ENCODE peak calls at places on chromosome 14, in six cellular contexts. One of them, this sample, is unnamed. For H3K36me3, the result is how much of the 10 kb centered on the place peaks cover.

GRCh38 chr14:51443195-51444018 is 203.4 kb downstream of the TMX1 start:
- DNase-seq in Peyer's patch: no peak
- DNase-seq in transverse colon: no peak
- DNase-seq in brain microvascular endothelial cell: peak
- DNase-seq in gastrocnemius medialis: no peak
- DNase-seq in IMR-90: peak
- DNase-seq in this sample: no peak

GRCh38 chr14:56325251-56325839 is 207.1 kb downstream of the PELI2 start:
- DNase-seq in IMR-90: peak
- DNase-seq in brain microvascular endothelial cell: no peak
- DNase-seq in gastrocnemius medialis: no peak
- DNase-seq in transverse colon: no peak
- DNase-seq in Peyer's patch: no peak
- DNase-seq in this sample: no peak

GRCh38 chr14:28515571-28515970 is 251.0 kb upstream of the FOXG1 start:
- DNase-seq in brain microvascular endothelial cell: peak
- DNase-seq in transverse colon: no peak
- DNase-seq in Peyer's patch: no peak
- DNase-seq in gastrocnemius medialis: no peak
- DNase-seq in IMR-90: peak
- DNase-seq in this sample: no peak

GRCh38 chr14:90518941-90519256 is 122.1 kb downstream of the CALM1 start:
- DNase-seq in Peyer's patch: no peak
- DNase-seq in IMR-90: peak
- DNase-seq in brain microvascular endothelial cell: no peak
- DNase-seq in transverse colon: peak
- DNase-seq in gastrocnemius medialis: no peak
- DNase-seq in this sample: peak

GRCh38 chr14:33808187-33808586 is 142.7 kb downstream of the EGLN3 start:
- DNase-seq in IMR-90: no peak
- DNase-seq in gastrocnemius medialis: no peak
- DNase-seq in brain microvascular endothelial cell: no peak
- DNase-seq in transverse colon: no peak
- DNase-seq in Peyer's patch: no peak
- DNase-seq in this sample: no peak

GRCh38 chr14:99422220-99423010 is 58.2 kb downstream of the SETD3 start:
- DNase-seq in brain microvascular endothelial cell: no peak
- DNase-seq in Peyer's patch: no peak
- DNase-seq in transverse colon: peak
- DNase-seq in gastrocnemius medialis: no peak
- DNase-seq in IMR-90: no peak
- DNase-seq in this sample: no peak

GRCh38 chr14:92654206-92654901 is 94.1 kb downstream of the LGMN start:
- DNase-seq in gastrocnemius medialis: no peak
- DNase-seq in Peyer's patch: no peak
- DNase-seq in IMR-90: no peak
- DNase-seq in transverse colon: no peak
- DNase-seq in brain microvascular endothelial cell: no peak
- DNase-seq in this sample: no peak

GRCh38 chr14:33432407-33433023 is 493.8 kb downstream of the NPAS3 start:
- DNase-seq in Peyer's patch: no peak
- DNase-seq in gastrocnemius medialis: no peak
- DNase-seq in brain microvascular endothelial cell: peak
- DNase-seq in transverse colon: peak
- DNase-seq in IMR-90: peak
- DNase-seq in this sample: no peak

GRCh38 chr14:85711620-85712019 is 181.7 kb downstream of the FLRT2 start:
- DNase-seq in IMR-90: no peak
- DNase-seq in gastrocnemius medialis: no peak
- DNase-seq in brain microvascular endothelial cell: no peak
- DNase-seq in Peyer's patch: no peak
- DNase-seq in transverse colon: no peak
- DNase-seq in this sample: no peak

GRCh38 chr14:50599700-50600444 is 39.9 kb downstream of the ATL1 start:
- DNase-seq in IMR-90: peak
- DNase-seq in transverse colon: no peak
- DNase-seq in Peyer's patch: no peak
- DNase-seq in brain microvascular endothelial cell: peak
- DNase-seq in gastrocnemius medialis: no peak
- DNase-seq in this sample: peak

GRCh38 chr14:90409209-90409730 is 12.4 kb downstream of the CALM1 start:
- DNase-seq in transverse colon: peak
- DNase-seq in Peyer's patch: no peak
- DNase-seq in brain microvascular endothelial cell: peak
- DNase-seq in IMR-90: peak
- DNase-seq in gastrocnemius medialis: no peak
- DNase-seq in this sample: no peak

GRCh38 chr14:70907996-70908917 is 998 bp downstream of the PCNX1 start:
- DNase-seq in Peyer's patch: peak
- DNase-seq in IMR-90: peak
- DNase-seq in transverse colon: peak
- DNase-seq in gastrocnemius medialis: peak
- DNase-seq in brain microvascular endothelial cell: peak
- DNase-seq in this sample: peak

GRCh38 chr14:59346796-59347510 is 118.2 kb downstream of the GPR135 start:
- DNase-seq in Peyer's patch: no peak
- DNase-seq in transverse colon: no peak
- DNase-seq in gastrocnemius medialis: no peak
- DNase-seq in brain microvascular endothelial cell: no peak
- DNase-seq in IMR-90: peak
- DNase-seq in this sample: no peak

GRCh38 chr14:89330236-89331002 is 86.6 kb downstream of the FOXN3 start:
- DNase-seq in IMR-90: peak
- DNase-seq in Peyer's patch: no peak
- DNase-seq in transverse colon: peak
- DNase-seq in gastrocnemius medialis: peak
- DNase-seq in brain microvascular endothelial cell: peak
- DNase-seq in this sample: no peak

GRCh38 chr14:69038449-69039286 is 59.6 kb upstream of the ACTN1 start:
- DNase-seq in IMR-90: peak
- DNase-seq in gastrocnemius medialis: no peak
- DNase-seq in transverse colon: no peak
- DNase-seq in brain microvascular endothelial cell: peak
- DNase-seq in Peyer's patch: no peak
- DNase-seq in this sample: no peak

GRCh38 chr14:24159777-24160498 is 1.1 kb upstream of the IRF9 start:
- DNase-seq in gastrocnemius medialis: no peak
- DNase-seq in brain microvascular endothelial cell: no peak
- DNase-seq in transverse colon: no peak
- DNase-seq in Peyer's patch: no peak
- DNase-seq in IMR-90: no peak
- DNase-seq in this sample: no peak

GRCh38 chr14:50559990-50560928 is at the start of gene ATL1:
- DNase-seq in brain microvascular endothelial cell: peak
- DNase-seq in IMR-90: peak
- DNase-seq in gastrocnemius medialis: peak
- DNase-seq in Peyer's patch: peak
- DNase-seq in transverse colon: peak
- DNase-seq in this sample: peak

GRCh38 chr14:69428289-69428998 is 30.0 kb downstream of the SLC39A9 start:
- DNase-seq in gastrocnemius medialis: no peak
- DNase-seq in IMR-90: no peak
- DNase-seq in transverse colon: no peak
- DNase-seq in brain microvascular endothelial cell: no peak
- DNase-seq in Peyer's patch: no peak
- DNase-seq in this sample: peak

GRCh38 chr14:68569546-68569908 is 223.3 kb downstream of the ZFP36L1 start:
- DNase-seq in IMR-90: no peak
- DNase-seq in brain microvascular endothelial cell: no peak
- DNase-seq in gastrocnemius medialis: no peak
- DNase-seq in Peyer's patch: no peak
- DNase-seq in transverse colon: no peak
- DNase-seq in this sample: no peak

GRCh38 chr14:58705066-58705465 is 67.3 kb downstream of the DACT1 start:
- DNase-seq in transverse colon: no peak
- DNase-seq in IMR-90: no peak
- DNase-seq in brain microvascular endothelial cell: no peak
- DNase-seq in Peyer's patch: no peak
- DNase-seq in gastrocnemius medialis: no peak
- DNase-seq in this sample: no peak

GRCh38 chr14:67851785-67852410 is 32.3 kb downstream of the RAD51B start:
- DNase-seq in brain microvascular endothelial cell: no peak
- DNase-seq in gastrocnemius medialis: no peak
- DNase-seq in transverse colon: no peak
- DNase-seq in IMR-90: no peak
- DNase-seq in Peyer's patch: no peak
- DNase-seq in this sample: no peak

GRCh38 chr14:81970307-81970706 is 436.7 kb upstream of the SEL1L start:
- DNase-seq in transverse colon: no peak
- DNase-seq in gastrocnemius medialis: no peak
- DNase-seq in brain microvascular endothelial cell: no peak
- DNase-seq in Peyer's patch: no peak
- DNase-seq in IMR-90: no peak
- DNase-seq in this sample: no peak

GRCh38 chr14:63088865-63089264 is 43.6 kb upstream of the KCNH5 start:
- DNase-seq in gastrocnemius medialis: no peak
- DNase-seq in transverse colon: no peak
- DNase-seq in IMR-90: no peak
- DNase-seq in brain microvascular endothelial cell: no peak
- DNase-seq in Peyer's patch: no peak
- DNase-seq in this sample: no peak

GRCh38 chr14:22836301-22837058 is at the start of gene MMP14:
- DNase-seq in Peyer's patch: peak
- DNase-seq in transverse colon: peak
- DNase-seq in brain microvascular endothelial cell: peak
- DNase-seq in gastrocnemius medialis: peak
- DNase-seq in IMR-90: peak
- DNase-seq in this sample: no peak
- TF ChIP-seq CTCF in Peyer's patch: no peak
- TF ChIP-seq CTCF in transverse colon: no peak
- TF ChIP-seq CTCF in brain microvascular endothelial cell: peak
- TF ChIP-seq CTCF in gastrocnemius medialis: peak
- TF ChIP-seq CTCF in IMR-90: peak
- TF ChIP-seq CTCF in this sample: no peak

DNA sequence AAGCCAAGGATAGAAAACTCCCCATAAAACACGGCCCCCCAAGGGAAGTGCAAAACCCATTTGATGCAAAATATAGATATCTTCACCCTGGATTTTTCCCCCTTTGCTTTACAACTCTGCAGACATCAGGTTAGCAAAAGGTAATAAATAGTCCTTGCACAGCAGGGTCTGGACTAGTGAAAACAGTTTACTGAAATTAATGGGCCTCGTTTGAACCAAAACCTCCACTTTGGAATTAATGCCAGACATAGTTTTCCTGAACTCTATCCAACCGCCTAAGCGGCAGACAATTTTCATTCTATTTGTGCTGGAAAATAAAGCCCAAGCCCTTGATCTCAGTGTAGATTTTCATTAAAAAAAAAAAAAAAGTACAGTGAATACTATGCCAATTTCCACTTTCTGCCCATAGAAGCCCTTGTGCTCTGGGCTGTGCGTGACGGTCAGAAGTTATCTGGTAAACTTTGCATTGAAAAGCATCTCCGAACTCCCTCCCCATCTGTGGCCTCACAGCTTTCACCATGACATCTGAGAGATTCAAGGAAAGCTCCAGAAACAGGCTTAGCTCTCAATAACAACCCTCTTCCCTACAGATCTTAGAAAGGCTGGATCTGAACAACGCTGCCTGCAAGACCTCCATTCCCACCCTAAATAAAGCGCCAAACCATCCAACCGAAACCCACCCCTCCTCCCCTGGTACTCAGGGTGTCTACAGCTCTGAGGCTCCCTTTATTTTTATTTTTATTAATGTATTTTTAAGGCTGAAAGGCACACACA is 11.0 kb upstream of the IRF2BPL start:
- DNase-seq in brain microvascular endothelial cell: no peak
- DNase-seq in transverse colon: peak
- DNase-seq in gastrocnemius medialis: no peak
- DNase-seq in IMR-90: peak
- DNase-seq in Peyer's patch: no peak
- DNase-seq in this sample: no peak
- H3K4me3 ChIP-seq in brain microvascular endothelial cell: peak
- H3K4me3 ChIP-seq in transverse colon: peak
- H3K4me3 ChIP-seq in gastrocnemius medialis: peak
- H3K4me3 ChIP-seq in IMR-90: peak
- H3K4me3 ChIP-seq in Peyer's patch: peak
- H3K4me3 ChIP-seq in this sample: peak

GRCh38 chr14:75088153-75088552 is 18.7 kb downstream of the ZC2HC1C start:
- DNase-seq in brain microvascular endothelial cell: no peak
- DNase-seq in transverse colon: no peak
- DNase-seq in Peyer's patch: no peak
- DNase-seq in IMR-90: no peak
- DNase-seq in gastrocnemius medialis: no peak
- DNase-seq in this sample: no peak

GRCh38 chr14:75090353-75090752 is 20.9 kb downstream of the ZC2HC1C start:
- DNase-seq in IMR-90: peak
- DNase-seq in transverse colon: no peak
- DNase-seq in brain microvascular endothelial cell: no peak
- DNase-seq in gastrocnemius medialis: no peak
- DNase-seq in Peyer's patch: no peak
- DNase-seq in this sample: no peak

GRCh38 chr14:75091251-75091650 is 21.8 kb downstream of the ZC2HC1C start:
- DNase-seq in transverse colon: no peak
- DNase-seq in IMR-90: no peak
- DNase-seq in Peyer's patch: no peak
- DNase-seq in gastrocnemius medialis: no peak
- DNase-seq in brain microvascular endothelial cell: no peak
- DNase-seq in this sample: no peak

GRCh38 chr14:75092698-75093097 is 23.3 kb downstream of the ZC2HC1C start:
- DNase-seq in IMR-90: no peak
- DNase-seq in transverse colon: no peak
- DNase-seq in gastrocnemius medialis: no peak
- DNase-seq in Peyer's patch: no peak
- DNase-seq in brain microvascular endothelial cell: no peak
- DNase-seq in this sample: no peak

DNA sequence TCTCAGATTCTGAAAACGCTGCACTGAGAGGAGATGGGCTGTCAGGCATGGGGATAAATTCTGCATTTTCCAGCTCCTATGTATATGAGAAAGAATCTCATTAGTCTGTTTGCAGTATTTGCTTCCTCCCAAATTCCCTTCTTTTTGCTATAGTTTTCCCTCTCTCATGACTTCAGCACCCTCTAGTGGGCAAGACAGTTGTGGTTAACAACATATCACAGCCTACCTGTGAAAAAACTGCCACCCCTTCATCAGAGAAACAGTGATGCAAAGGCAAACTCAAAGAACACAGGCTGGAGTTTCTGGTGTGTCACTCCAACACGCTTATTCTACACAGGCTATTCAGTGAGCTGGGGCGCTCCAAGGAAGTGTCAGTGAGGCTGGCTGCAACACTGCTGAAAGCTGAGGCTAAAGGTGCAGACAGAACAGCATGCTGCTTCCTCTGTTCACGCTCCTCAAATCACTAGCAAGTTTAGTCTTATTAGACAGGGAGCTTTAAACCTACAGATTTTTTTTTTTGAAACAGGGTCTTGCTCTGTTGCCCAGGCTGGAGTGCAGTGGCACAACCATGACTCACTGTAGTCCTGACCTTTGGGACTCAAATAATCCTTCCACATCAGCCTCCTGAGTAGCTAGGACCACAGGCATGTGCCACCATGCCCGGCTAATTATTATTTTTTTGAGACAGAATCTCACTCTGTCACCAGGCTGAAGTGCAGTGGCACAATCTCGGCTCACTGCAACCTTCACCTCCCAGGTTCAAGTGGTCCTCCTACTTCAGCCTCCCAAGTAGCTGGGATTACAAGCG is 19.3 kb downstream of the ZC2HC1C start:
- DNase-seq in Peyer's patch: peak
- DNase-seq in IMR-90: peak
- DNase-seq in brain microvascular endothelial cell: peak
- DNase-seq in gastrocnemius medialis: peak
- DNase-seq in transverse colon: peak
- DNase-seq in this sample: no peak
- H3K36me3 ChIP-seq in Peyer's patch: half or more
- H3K36me3 ChIP-seq in IMR-90: under half
- H3K36me3 ChIP-seq in brain microvascular endothelial cell: under half
- H3K36me3 ChIP-seq in gastrocnemius medialis: half or more
- H3K36me3 ChIP-seq in transverse colon: under half
- H3K36me3 ChIP-seq in this sample: under half

GRCh38 chr14:36027354-36027753 is 149.2 kb downstream of the PTCSC3 start:
- DNase-seq in brain microvascular endothelial cell: no peak
- DNase-seq in gastrocnemius medialis: no peak
- DNase-seq in IMR-90: no peak
- DNase-seq in transverse colon: no peak
- DNase-seq in Peyer's patch: no peak
- DNase-seq in this sample: no peak
- TF ChIP-seq CTCF in brain microvascular endothelial cell: no peak
- TF ChIP-seq CTCF in gastrocnemius medialis: no peak
- TF ChIP-seq CTCF in IMR-90: no peak
- TF ChIP-seq CTCF in transverse colon: no peak
- TF ChIP-seq CTCF in Peyer's patch: no peak
- TF ChIP-seq CTCF in this sample: no peak